ENCODE peak calls at places on chromosomes 1 and 21, in four cellular contexts. One of them, this sample, is unnamed.

GRCh38 chr21:42002421-42002958 is 7.7 kb downstream of the ZBTB21 start:
- DNase-seq in AG04450: peak
- DNase-seq in OCI-LY7: no peak
- DNase-seq in body of pancreas: no peak
- DNase-seq in this sample: peak

GRCh38 chr1:56532359-56532696 is 47.0 kb downstream of the PLPP3 start:
- DNase-seq in AG04450: peak
- DNase-seq in OCI-LY7: no peak
- DNase-seq in body of pancreas: no peak
- DNase-seq in this sample: no peak

GRCh38 chr1:220881918-220882891 is 3.0 kb downstream of the HLX start:
- DNase-seq in AG04450: no peak
- DNase-seq in OCI-LY7: no peak
- DNase-seq in body of pancreas: no peak
- DNase-seq in this sample: peak

GRCh38 chr1:11285883-11286734 is 13.1 kb downstream of the UBIAD1 start:
- DNase-seq in AG04450: no peak
- DNase-seq in OCI-LY7: peak
- DNase-seq in body of pancreas: no peak
- DNase-seq in this sample: no peak

GRCh38 chr1:68975534-68975933 is 478.7 kb upstream of the DEPDC1 start:
- DNase-seq in AG04450: no peak
- DNase-seq in OCI-LY7: no peak
- DNase-seq in body of pancreas: no peak
- DNase-seq in this sample: no peak

GRCh38 chr1:15279576-15280230 is 32.7 kb downstream of the FHAD1 start:
- DNase-seq in AG04450: no peak
- DNase-seq in OCI-LY7: no peak
- DNase-seq in body of pancreas: no peak
- DNase-seq in this sample: no peak

GRCh38 chr1:2595261-2595811 is 8.8 kb downstream of the PRXL2B start:
- DNase-seq in AG04450: no peak
- DNase-seq in OCI-LY7: no peak
- DNase-seq in body of pancreas: no peak
- DNase-seq in this sample: no peak

GRCh38 chr1:72485786-72486185 is 203.4 kb upstream of the NEGR1 start:
- DNase-seq in AG04450: peak
- DNase-seq in OCI-LY7: no peak
- DNase-seq in body of pancreas: no peak
- DNase-seq in this sample: no peak

GRCh38 chr21:23694396-23694795 is 1912.9 kb downstream of the MRPL39 start:
- DNase-seq in AG04450: no peak
- DNase-seq in OCI-LY7: no peak
- DNase-seq in body of pancreas: no peak
- DNase-seq in this sample: no peak

GRCh38 chr1:95286479-95286878 is 52.5 kb downstream of the RWDD3 start:
- DNase-seq in AG04450: no peak
- DNase-seq in OCI-LY7: no peak
- DNase-seq in body of pancreas: peak
- DNase-seq in this sample: no peak

GRCh38 chr1:198084509-198084908 is 72.3 kb upstream of the NEK7 start:
- DNase-seq in AG04450: no peak
- DNase-seq in OCI-LY7: no peak
- DNase-seq in body of pancreas: no peak
- DNase-seq in this sample: no peak

GRCh38 chr1:26072305-26072704 is 4.9 kb upstream of the TRIM63 start:
- DNase-seq in AG04450: no peak
- DNase-seq in OCI-LY7: no peak
- DNase-seq in body of pancreas: peak
- DNase-seq in this sample: no peak

GRCh38 chr1:202085682-202086373 is 36.9 kb upstream of the GPR37L1 start:
- DNase-seq in AG04450: no peak
- DNase-seq in OCI-LY7: no peak
- DNase-seq in body of pancreas: peak
- DNase-seq in this sample: no peak

GRCh38 chr1:214453109-214453722 is 98.2 kb downstream of the PTPN14 start:
- DNase-seq in AG04450: no peak
- DNase-seq in OCI-LY7: no peak
- DNase-seq in body of pancreas: no peak
- DNase-seq in this sample: no peak

GRCh38 chr1:230105754-230106625 is 39.0 kb downstream of the GALNT2 start:
- DNase-seq in AG04450: no peak
- DNase-seq in OCI-LY7: peak
- DNase-seq in body of pancreas: peak
- DNase-seq in this sample: peak

GRCh38 chr1:55833452-55834160 is 618.4 kb upstream of the USP24 start:
- DNase-seq in AG04450: peak
- DNase-seq in OCI-LY7: no peak
- DNase-seq in body of pancreas: no peak
- DNase-seq in this sample: no peak

GRCh38 chr1:110594466-110595076 is 11.6 kb downstream of the KCNA2 start:
- DNase-seq in AG04450: no peak
- DNase-seq in OCI-LY7: no peak
- DNase-seq in body of pancreas: no peak
- DNase-seq in this sample: no peak

GRCh38 chr1:218996362-218996761 is 177.3 kb upstream of the LYPLAL1 start:
- DNase-seq in AG04450: no peak
- DNase-seq in OCI-LY7: no peak
- DNase-seq in body of pancreas: no peak
- DNase-seq in this sample: no peak

GRCh38 chr1:218986816-218987215 is 186.9 kb upstream of the LYPLAL1 start:
- DNase-seq in AG04450: no peak
- DNase-seq in OCI-LY7: no peak
- DNase-seq in body of pancreas: no peak
- DNase-seq in this sample: no peak

GRCh38 chr1:218990019-218990418 is 183.7 kb upstream of the LYPLAL1 start:
- DNase-seq in AG04450: no peak
- DNase-seq in OCI-LY7: no peak
- DNase-seq in body of pancreas: no peak
- DNase-seq in this sample: no peak

GRCh38 chr1:218994615-218995014 is 179.1 kb upstream of the LYPLAL1 start:
- DNase-seq in AG04450: no peak
- DNase-seq in OCI-LY7: no peak
- DNase-seq in body of pancreas: no peak
- DNase-seq in this sample: no peak

GRCh38 chr1:218991089-218991488 is 182.6 kb upstream of the LYPLAL1 start:
- DNase-seq in AG04450: no peak
- DNase-seq in OCI-LY7: no peak
- DNase-seq in body of pancreas: no peak
- DNase-seq in this sample: no peak
- TF ChIP-seq CTCF in AG04450: no peak
- TF ChIP-seq CTCF in OCI-LY7: no peak
- TF ChIP-seq CTCF in body of pancreas: no peak
- TF ChIP-seq CTCF in this sample: no peak

GRCh38 chr1:6162773-6163172 is 17.3 kb downstream of the CHD5 start:
- DNase-seq in AG04450: no peak
- DNase-seq in OCI-LY7: no peak
- DNase-seq in body of pancreas: no peak
- DNase-seq in this sample: no peak
- TF ChIP-seq CTCF in AG04450: no peak
- TF ChIP-seq CTCF in OCI-LY7: no peak
- TF ChIP-seq CTCF in body of pancreas: no peak
- TF ChIP-seq CTCF in this sample: no peak

DNA sequence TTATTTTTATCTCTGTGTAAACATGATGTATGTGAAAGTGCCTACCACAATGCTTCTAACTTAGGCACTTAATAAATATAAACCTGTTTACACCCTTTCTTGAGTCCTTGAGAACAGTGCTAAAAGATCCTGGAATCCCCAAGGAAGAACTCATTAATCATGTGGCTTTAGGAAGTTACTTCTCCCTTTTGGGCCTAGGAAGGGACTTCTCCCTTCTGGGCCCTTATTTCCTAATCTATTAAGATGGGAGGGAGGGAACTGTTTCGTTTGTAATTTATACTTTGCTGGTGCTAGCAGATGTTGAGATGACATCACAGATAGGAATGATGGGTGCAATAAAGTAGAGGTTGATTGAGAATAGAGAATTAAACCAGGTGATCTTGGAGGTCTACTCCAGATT is 1.1 kb downstream of the BTF3L4 start:
- DNase-seq in AG04450: no peak
- DNase-seq in OCI-LY7: no peak
- DNase-seq in body of pancreas: no peak
- DNase-seq in this sample: no peak
- TF ChIP-seq CTCF in AG04450: no peak
- TF ChIP-seq CTCF in OCI-LY7: no peak
- TF ChIP-seq CTCF in body of pancreas: no peak
- TF ChIP-seq CTCF in this sample: no peak

GRCh38 chr1:186164773-186165172 is 210.3 kb downstream of the TPR start:
- DNase-seq in AG04450: no peak
- DNase-seq in OCI-LY7: no peak
- DNase-seq in body of pancreas: no peak
- DNase-seq in this sample: no peak

GRCh38 chr1:186167096-186167668 is 207.9 kb downstream of the TPR start:
- DNase-seq in AG04450: no peak
- DNase-seq in OCI-LY7: no peak
- DNase-seq in body of pancreas: no peak
- DNase-seq in this sample: no peak

GRCh38 chr1:186165303-186165702 is 209.8 kb downstream of the TPR start:
- DNase-seq in AG04450: no peak
- DNase-seq in OCI-LY7: no peak
- DNase-seq in body of pancreas: no peak
- DNase-seq in this sample: no peak
- TF ChIP-seq CTCF in AG04450: no peak
- TF ChIP-seq CTCF in OCI-LY7: no peak
- TF ChIP-seq CTCF in body of pancreas: no peak
- TF ChIP-seq CTCF in this sample: no peak

DNA sequence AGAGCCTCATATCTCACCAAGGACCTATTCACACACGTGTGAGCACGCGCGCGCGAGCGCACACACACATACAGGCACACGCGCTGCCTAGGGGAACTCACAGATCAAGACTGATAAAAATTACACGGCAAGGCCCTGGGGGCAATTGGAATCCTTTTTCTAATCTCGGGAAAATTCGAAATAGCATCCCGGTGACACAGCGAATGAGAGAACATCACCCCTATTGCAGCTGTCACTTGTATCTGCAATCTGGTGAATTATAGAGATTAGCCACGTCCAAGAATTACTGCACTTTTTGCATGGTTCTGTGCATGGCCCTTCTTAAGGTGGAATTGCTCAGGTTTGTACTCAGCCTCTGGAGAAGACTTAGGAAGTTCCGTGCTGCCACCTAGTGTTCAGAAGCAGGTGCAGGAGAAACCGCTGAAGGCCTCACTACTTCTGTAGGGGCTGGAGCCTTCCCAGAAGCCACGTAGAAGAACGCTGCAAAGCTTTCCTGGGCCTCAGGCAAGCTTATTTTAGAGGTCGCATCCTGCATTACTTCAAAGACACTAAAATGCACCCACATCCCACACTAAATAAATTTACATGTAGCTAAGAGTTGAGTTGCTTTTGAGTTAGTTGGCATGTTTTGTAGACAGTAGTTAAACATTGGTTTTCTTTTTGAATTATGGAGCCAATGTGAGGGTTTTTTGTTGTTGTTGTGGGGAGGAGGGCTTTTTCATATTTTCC is 229.2 kb upstream of the CAMK1G start:
- DNase-seq in AG04450: peak
- DNase-seq in OCI-LY7: peak
- DNase-seq in body of pancreas: peak
- DNase-seq in this sample: peak
- TF ChIP-seq CTCF in AG04450: peak
- TF ChIP-seq CTCF in OCI-LY7: peak
- TF ChIP-seq CTCF in body of pancreas: peak
- TF ChIP-seq CTCF in this sample: peak